ENCODE peak calls at places on chromosomes 4 and X, in five cellular contexts. J, E, A, D and H are unnamed samples.

GRCh38 chrX:103688949-103689348 is 2.5 kb upstream of the MORF4L2 start:
- DNase-seq in J (peak), E (no peak), A (no peak), D (peak), H (peak)

GRCh38 chrX:16205840-16206239 is 38.6 kb downstream of the MAGEB17 start:
- DNase-seq in E (no peak), A (no peak), D (no peak), J (no peak), H (no peak)

GRCh38 chr4:138609943-138610350 is 367.8 kb upstream of the SLC7A11 start:
- DNase-seq in J (no peak), E (no peak), D (no peak), A (no peak), H (no peak)

GRCh38 chr4:132180020-132180427 is 969.1 kb upstream of the PCDH10 start:
- DNase-seq in J (no peak), A (no peak), E (no peak), D (no peak), H (no peak)

GRCh38 chr4:18578307-18578706 is 556.8 kb upstream of the LCORL start:
- DNase-seq in D (no peak), E (no peak), J (no peak), A (no peak), H (no peak)

GRCh38 chr4:36242629-36243354 is 1.5 kb downstream of the ARAP2 start:
- DNase-seq in D (no peak), J (no peak), E (no peak), A (no peak), H (no peak)

GRCh38 chr4:163251204-163251603 is 81.2 kb downstream of the NPY1R start:
- DNase-seq in A (no peak), J (peak), D (peak), E (no peak), H (no peak)

GRCh38 chrX:1394731-1395501 is 3.0 kb upstream of the SLC25A6 start:
- DNase-seq in J (no peak), E (no peak), A (no peak), D (no peak), H (no peak)

GRCh38 chr4:141465151-141465550 is 171.2 kb upstream of the IL15 start:
- DNase-seq in D (no peak), E (no peak), J (no peak), A (no peak), H (no peak)

GRCh38 chrX:143171703-143172102 is 146.0 kb downstream of the SPANXN4 start:
- DNase-seq in J (no peak), D (no peak), A (no peak), E (no peak), H (no peak)

GRCh38 chr4:40811886-40812857 is 62.4 kb downstream of the NSUN7 start:
- DNase-seq in A (no peak), E (no peak), D (no peak), J (no peak), H (no peak)

GRCh38 chrX:66110112-66110511 is 53.9 kb upstream of the HEPH start:
- DNase-seq in J (peak), A (no peak), D (no peak), E (no peak), H (peak)

GRCh38 chr4:139853309-139853708 is 187.7 kb downstream of the MGST2 start:
- DNase-seq in J (no peak), A (no peak), D (no peak), E (no peak), H (no peak)
- TF ChIP-seq HDAC2 in J (no peak), A (peak), D (no peak), E (no peak), H (no peak)

GRCh38 chrX:110000854-110001701 is 1.8 kb upstream of the TMEM164 start:
- DNase-seq in E (no peak), A (no peak), D (no peak), J (no peak), H (peak)
- TF ChIP-seq HDAC2 in E (no peak), A (no peak), D (no peak), J (no peak), H (peak)

GRCh38 chr4:91113130-91113706 is 986.0 kb downstream of the CCSER1 start:
- DNase-seq in A (no peak), D (peak), J (peak), E (peak), H (no peak)
- TF ChIP-seq HDAC2 in A (no peak), D (no peak), J (no peak), E (no peak), H (no peak)

GRCh38 chr4:39335566-39335965 is 30.6 kb downstream of the RFC1 start:
- DNase-seq in E (no peak), J (no peak), A (no peak), D (no peak), H (no peak)

GRCh38 chr4:39342731-39343130 is 23.4 kb downstream of the RFC1 start:
- DNase-seq in J (no peak), D (no peak), E (no peak), A (no peak), H (no peak)

GRCh38 chr4:39337841-39338240 is 28.3 kb downstream of the RFC1 start:
- DNase-seq in E (no peak), D (peak), A (no peak), J (no peak), H (no peak)

GRCh38 chr4:39341075-39341725 is 25.0 kb downstream of the RFC1 start:
- DNase-seq in J (no peak), E (no peak), A (no peak), D (peak), H (no peak)

DNA sequence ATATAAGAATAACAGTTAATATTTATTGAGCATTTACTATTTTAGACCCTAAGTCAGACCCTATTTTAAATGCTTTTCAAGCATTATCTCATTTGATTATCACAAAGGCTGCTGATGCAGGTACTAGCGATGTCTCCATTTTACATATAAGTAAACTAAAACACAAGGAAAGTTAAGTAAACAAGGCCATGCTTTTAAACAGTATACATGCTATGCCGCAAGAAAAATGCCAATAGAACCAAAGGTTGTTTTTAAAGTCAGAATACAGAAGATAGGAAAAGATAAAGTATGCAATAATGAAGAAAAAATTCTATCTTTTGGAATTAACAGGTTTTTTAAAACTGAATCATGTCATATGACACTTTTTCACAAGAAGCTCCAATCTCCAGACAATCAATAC is 26.2 kb downstream of the RFC1 start:
- DNase-seq in E (no peak), D (no peak), A (no peak), J (no peak), H (no peak)
- TF ChIP-seq HDAC2 in E (no peak), D (no peak), A (no peak), J (no peak), H (no peak)

GRCh38 chr4:184395451-184395917 is 78.9 kb downstream of the IRF2 start:
- DNase-seq in J (no peak), D (no peak), E (no peak), A (no peak), H (no peak)
- TF ChIP-seq HDAC2 in J (no peak), D (no peak), E (no peak), A (no peak), H (no peak)

GRCh38 chr4:124423160-124423559 is 289.4 kb downstream of the ANKRD50 start:
- DNase-seq in A (no peak), J (no peak), E (no peak), D (no peak), H (no peak)
- TF ChIP-seq HDAC2 in A (no peak), J (no peak), E (no peak), D (no peak), H (no peak)

GRCh38 chr4:124083706-124084105 is 628.8 kb downstream of the ANKRD50 start:
- DNase-seq in D (no peak), E (no peak), J (no peak), A (no peak), H (no peak)
- TF ChIP-seq HDAC2 in D (no peak), E (no peak), J (no peak), A (no peak), H (no peak)